ENCODE peak calls at places on chromosomes 7 and 10, in four cellular contexts. One of them, this sample, is unnamed.

GRCh38 chr10:90675621-90676020 is 182.2 kb downstream of the HTR7 start:
- DNase-seq in adipocyte: peak
- DNase-seq in GM04504: peak
- DNase-seq in Calu3: no peak
- DNase-seq in this sample: no peak

GRCh38 chr7:127250312-127251047 is 2.3 kb downstream of the GRM8 start:
- DNase-seq in GM04504: no peak
- DNase-seq in adipocyte: no peak
- DNase-seq in Calu3: no peak
- DNase-seq in this sample: no peak

GRCh38 chr7:116899308-116899707 is 36.9 kb downstream of the CAPZA2 start:
- DNase-seq in Calu3: no peak
- DNase-seq in GM04504: no peak
- DNase-seq in adipocyte: no peak
- DNase-seq in this sample: no peak

GRCh38 chr10:35876248-35876647 is 234.2 kb upstream of the FZD8 start:
- DNase-seq in GM04504: peak
- DNase-seq in Calu3: no peak
- DNase-seq in adipocyte: peak
- DNase-seq in this sample: peak

GRCh38 chr10:68032113-68032512 is 43.0 kb downstream of the HERC4 start:
- DNase-seq in GM04504: no peak
- DNase-seq in Calu3: no peak
- DNase-seq in adipocyte: no peak
- DNase-seq in this sample: no peak

GRCh38 chr10:11024596-11024995 is 6.9 kb downstream of the CELF2 start:
- DNase-seq in GM04504: no peak
- DNase-seq in adipocyte: no peak
- DNase-seq in Calu3: no peak
- DNase-seq in this sample: peak

GRCh38 chr10:87594864-87595263 is 64.8 kb upstream of the PAPSS2 start:
- DNase-seq in adipocyte: peak
- DNase-seq in GM04504: no peak
- DNase-seq in Calu3: no peak
- DNase-seq in this sample: no peak

GRCh38 chr10:113991091-113991860 is 52.4 kb upstream of the ADRB1 start:
- DNase-seq in adipocyte: no peak
- DNase-seq in Calu3: no peak
- DNase-seq in GM04504: no peak
- DNase-seq in this sample: no peak

GRCh38 chr7:93176961-93177580 is 28.9 kb upstream of the SAMD9L start:
- DNase-seq in GM04504: no peak
- DNase-seq in Calu3: no peak
- DNase-seq in adipocyte: peak
- DNase-seq in this sample: no peak

This sample was measured in AG20443.